ENCODE peak calls at places on chromosomes 1 and 21, in seven cellular contexts. One of them, this sample, is unnamed.
A peak's percentile ranks its signal among the peaks of the same experiment; 100 is the strongest.

GRCh38 chr1:172607145-172607544 is 51.8 kb upstream of the FASLG start:
- DNase-seq in GM12891: no peak
- DNase-seq in prostate gland: no peak
- DNase-seq in Panc1: no peak
- DNase-seq in sigmoid colon: no peak
- DNase-seq in breast epithelium: no peak
- DNase-seq in K562: no peak
- DNase-seq in this sample: no peak

GRCh38 chr1:59025898-59026426 is 242.1 kb upstream of the JUN start:
- DNase-seq in GM12891: no peak
- DNase-seq in prostate gland: no peak
- DNase-seq in Panc1: no peak
- DNase-seq in sigmoid colon: no peak
- DNase-seq in breast epithelium: no peak
- DNase-seq in K562: no peak
- DNase-seq in this sample: no peak

GRCh38 chr1:56073614-56074356 is 505.6 kb downstream of the PLPP3 start:
- DNase-seq in GM12891: no peak
- DNase-seq in prostate gland: peak; percentile 8
- DNase-seq in Panc1: no peak
- DNase-seq in sigmoid colon: peak; percentile 87
- DNase-seq in breast epithelium: peak; percentile 67
- DNase-seq in K562: no peak
- DNase-seq in this sample: no peak

GRCh38 chr1:203163891-203164635 is 11.6 kb downstream of the MYBPH start:
- DNase-seq in GM12891: no peak
- DNase-seq in prostate gland: no peak
- DNase-seq in Panc1: no peak
- DNase-seq in sigmoid colon: no peak
- DNase-seq in breast epithelium: no peak
- DNase-seq in K562: no peak
- DNase-seq in this sample: no peak

GRCh38 chr1:41383094-41383852 is 22.0 kb downstream of the FOXO6 start:
- DNase-seq in GM12891: no peak
- DNase-seq in prostate gland: no peak
- DNase-seq in Panc1: no peak
- DNase-seq in sigmoid colon: no peak
- DNase-seq in breast epithelium: no peak
- DNase-seq in K562: no peak
- DNase-seq in this sample: no peak

GRCh38 chr21:42974832-42975820 is 764 bp downstream of the PKNOX1 start:
- DNase-seq in GM12891: peak; percentile 58
- DNase-seq in prostate gland: peak; percentile 49
- DNase-seq in Panc1: no peak
- DNase-seq in sigmoid colon: peak; percentile 85
- DNase-seq in breast epithelium: peak; percentile 35
- DNase-seq in K562: peak; percentile 88
- DNase-seq in this sample: peak; percentile 65

GRCh38 chr1:107073493-107073892 is 17.0 kb downstream of the PRMT6 start:
- DNase-seq in GM12891: no peak
- DNase-seq in prostate gland: no peak
- DNase-seq in Panc1: no peak
- DNase-seq in sigmoid colon: no peak
- DNase-seq in breast epithelium: no peak
- DNase-seq in K562: no peak
- DNase-seq in this sample: no peak

GRCh38 chr21:40053007-40053406 is 185.8 kb downstream of the PCP4 start:
- DNase-seq in GM12891: no peak
- DNase-seq in prostate gland: peak; percentile 74
- DNase-seq in Panc1: no peak
- DNase-seq in sigmoid colon: peak; percentile 90
- DNase-seq in breast epithelium: peak; percentile 67
- DNase-seq in K562: no peak
- DNase-seq in this sample: no peak

GRCh38 chr21:43758132-43758619 is 17.9 kb downstream of the CSTB start:
- DNase-seq in GM12891: no peak
- DNase-seq in prostate gland: peak; percentile 73
- DNase-seq in Panc1: no peak
- DNase-seq in sigmoid colon: peak; percentile 83
- DNase-seq in breast epithelium: peak; percentile 54
- DNase-seq in K562: no peak
- DNase-seq in this sample: no peak

DNA sequence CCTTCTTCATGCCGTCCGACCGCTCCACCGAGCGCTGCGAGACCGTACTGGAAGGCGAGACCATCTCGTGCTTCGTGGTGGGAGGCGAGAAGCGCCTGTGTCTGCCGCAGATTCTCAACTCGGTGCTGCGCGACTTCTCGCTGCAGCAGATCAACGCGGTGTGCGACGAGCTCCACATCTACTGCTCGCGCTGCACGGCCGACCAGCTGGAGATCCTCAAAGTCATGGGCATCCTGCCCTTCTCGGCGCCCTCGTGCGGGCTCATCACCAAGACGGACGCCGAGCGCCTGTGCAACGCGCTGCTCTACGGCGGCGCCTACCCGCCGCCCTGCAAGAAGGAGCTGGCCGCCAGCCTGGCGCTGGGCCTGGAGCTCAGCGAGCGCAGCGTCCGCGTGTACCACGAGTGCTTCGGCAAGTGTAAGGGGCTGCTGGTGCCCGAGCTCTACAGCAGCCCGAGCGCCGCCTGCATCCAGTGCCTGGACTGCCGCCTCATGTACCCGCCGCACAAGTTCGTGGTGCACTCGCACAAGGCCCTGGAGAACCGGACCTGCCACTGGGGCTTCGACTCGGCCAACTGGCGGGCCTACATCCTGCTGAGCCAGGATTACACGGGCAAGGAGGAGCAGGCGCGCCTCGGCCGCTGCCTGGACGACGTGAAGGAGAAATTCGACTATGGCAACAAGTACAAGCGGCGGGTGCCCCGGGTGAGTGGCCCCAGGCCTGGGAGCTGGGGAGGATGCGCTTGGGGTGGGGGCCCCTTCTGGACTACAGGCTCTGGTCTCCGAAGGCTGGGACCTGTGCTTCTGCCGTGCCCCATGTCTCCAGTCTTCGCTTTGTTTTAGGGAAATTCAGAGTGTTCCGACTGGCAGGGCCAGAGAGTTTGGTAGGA is 1.2 kb downstream of the SKI start:
- DNase-seq in GM12891: no peak
- DNase-seq in prostate gland: peak; percentile 69
- DNase-seq in Panc1: no peak
- DNase-seq in sigmoid colon: peak; percentile 94
- DNase-seq in breast epithelium: no peak
- DNase-seq in K562: peak; percentile 74
- DNase-seq in this sample: no peak
- TF ChIP-seq POLR2AphosphoS5 in GM12891: no peak
- TF ChIP-seq POLR2AphosphoS5 in prostate gland: peak; percentile 56
- TF ChIP-seq POLR2AphosphoS5 in Panc1: no peak
- TF ChIP-seq POLR2AphosphoS5 in sigmoid colon: peak; percentile 76
- TF ChIP-seq POLR2AphosphoS5 in breast epithelium: peak; percentile 42
- TF ChIP-seq POLR2AphosphoS5 in K562: no peak
- TF ChIP-seq POLR2AphosphoS5 in this sample: no peak

GRCh38 chr1:226473325-226473724 is 65.4 kb upstream of the PARP1 start:
- DNase-seq in GM12891: no peak
- DNase-seq in prostate gland: no peak
- DNase-seq in Panc1: no peak
- DNase-seq in sigmoid colon: no peak
- DNase-seq in breast epithelium: no peak
- DNase-seq in K562: no peak
- DNase-seq in this sample: no peak
- TF ChIP-seq POLR2AphosphoS5 in GM12891: no peak
- TF ChIP-seq POLR2AphosphoS5 in prostate gland: no peak
- TF ChIP-seq POLR2AphosphoS5 in Panc1: no peak
- TF ChIP-seq POLR2AphosphoS5 in sigmoid colon: no peak
- TF ChIP-seq POLR2AphosphoS5 in breast epithelium: no peak
- TF ChIP-seq POLR2AphosphoS5 in K562: no peak
- TF ChIP-seq POLR2AphosphoS5 in this sample: no peak

GRCh38 chr1:25641931-25642611 is 25.5 kb downstream of the MAN1C1 start:
- DNase-seq in GM12891: no peak
- DNase-seq in prostate gland: no peak
- DNase-seq in Panc1: no peak
- DNase-seq in sigmoid colon: peak; percentile 74
- DNase-seq in breast epithelium: no peak
- DNase-seq in K562: no peak
- DNase-seq in this sample: no peak

GRCh38 chr1:25644962-25645361 is 28.4 kb downstream of the MAN1C1 start:
- DNase-seq in GM12891: no peak
- DNase-seq in prostate gland: no peak
- DNase-seq in Panc1: no peak
- DNase-seq in sigmoid colon: no peak
- DNase-seq in breast epithelium: no peak
- DNase-seq in K562: no peak
- DNase-seq in this sample: no peak

GRCh38 chr1:25645641-25646400 is 29.2 kb downstream of the MAN1C1 start:
- DNase-seq in GM12891: no peak
- DNase-seq in prostate gland: no peak
- DNase-seq in Panc1: no peak
- DNase-seq in sigmoid colon: no peak
- DNase-seq in breast epithelium: peak; percentile 5
- DNase-seq in K562: no peak
- DNase-seq in this sample: no peak

GRCh38 chr1:25642710-25643109 is 26.1 kb downstream of the MAN1C1 start:
- DNase-seq in GM12891: peak; percentile 42
- DNase-seq in prostate gland: no peak
- DNase-seq in Panc1: no peak
- DNase-seq in sigmoid colon: no peak
- DNase-seq in breast epithelium: no peak
- DNase-seq in K562: no peak
- DNase-seq in this sample: peak; percentile 58

DNA sequence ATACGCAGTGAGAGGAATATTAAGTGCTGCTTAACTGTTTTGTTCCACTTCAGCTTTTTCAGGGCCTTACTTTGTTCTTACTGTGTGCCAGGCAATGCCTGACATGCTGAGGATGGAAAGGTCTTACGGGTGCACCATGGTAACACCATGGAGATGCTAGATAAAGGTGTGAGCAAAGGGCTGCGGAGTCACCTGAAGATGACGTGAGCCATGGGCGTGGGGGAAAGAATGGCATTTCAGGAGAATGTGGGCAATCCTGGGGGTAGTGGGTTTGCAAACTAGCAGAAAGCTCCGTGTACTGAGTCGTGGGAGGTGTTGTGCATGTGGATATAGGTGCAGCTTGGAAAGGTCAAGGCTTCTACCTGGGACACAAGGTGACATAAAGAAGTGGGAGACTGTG is 27.4 kb downstream of the MAN1C1 start:
- DNase-seq in GM12891: no peak
- DNase-seq in prostate gland: no peak
- DNase-seq in Panc1: no peak
- DNase-seq in sigmoid colon: no peak
- DNase-seq in breast epithelium: no peak
- DNase-seq in K562: no peak
- DNase-seq in this sample: no peak
- TF ChIP-seq POLR2AphosphoS5 in GM12891: no peak
- TF ChIP-seq POLR2AphosphoS5 in prostate gland: no peak
- TF ChIP-seq POLR2AphosphoS5 in Panc1: no peak
- TF ChIP-seq POLR2AphosphoS5 in sigmoid colon: no peak
- TF ChIP-seq POLR2AphosphoS5 in breast epithelium: no peak
- TF ChIP-seq POLR2AphosphoS5 in K562: no peak
- TF ChIP-seq POLR2AphosphoS5 in this sample: no peak

DNA sequence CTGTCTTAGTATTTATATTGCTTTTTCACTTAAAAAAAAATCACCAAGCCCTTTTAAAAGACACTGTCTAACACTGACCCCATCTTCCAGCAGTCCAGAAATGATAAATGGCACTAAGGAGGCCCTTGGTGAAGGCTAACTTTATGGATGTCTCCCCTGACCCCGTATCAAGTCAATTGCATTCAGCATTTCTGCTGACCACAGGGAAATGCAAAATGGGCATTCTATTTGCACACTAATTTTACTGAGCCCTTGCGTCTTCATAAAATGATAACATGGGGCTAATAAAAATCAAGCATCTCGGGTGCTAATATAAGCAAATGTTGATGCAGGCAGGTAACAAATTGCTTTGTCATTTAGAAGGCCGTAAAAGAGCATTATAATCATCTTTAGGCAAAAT is 110.9 kb downstream of the BEND5 start:
- DNase-seq in GM12891: no peak
- DNase-seq in prostate gland: no peak
- DNase-seq in Panc1: no peak
- DNase-seq in sigmoid colon: no peak
- DNase-seq in breast epithelium: no peak
- DNase-seq in K562: no peak
- DNase-seq in this sample: no peak
- TF ChIP-seq POLR2AphosphoS5 in GM12891: no peak
- TF ChIP-seq POLR2AphosphoS5 in prostate gland: no peak
- TF ChIP-seq POLR2AphosphoS5 in Panc1: no peak
- TF ChIP-seq POLR2AphosphoS5 in sigmoid colon: no peak
- TF ChIP-seq POLR2AphosphoS5 in breast epithelium: no peak
- TF ChIP-seq POLR2AphosphoS5 in K562: no peak
- TF ChIP-seq POLR2AphosphoS5 in this sample: no peak

GRCh38 chr1:200894712-200895447 is at the start of gene INAVA:
- DNase-seq in GM12891: no peak
- DNase-seq in prostate gland: peak; percentile 78
- DNase-seq in Panc1: no peak
- DNase-seq in sigmoid colon: no peak
- DNase-seq in breast epithelium: peak; percentile 63
- DNase-seq in K562: no peak
- DNase-seq in this sample: no peak
- TF ChIP-seq POLR2AphosphoS5 in GM12891: no peak
- TF ChIP-seq POLR2AphosphoS5 in prostate gland: peak; percentile 84
- TF ChIP-seq POLR2AphosphoS5 in Panc1: no peak
- TF ChIP-seq POLR2AphosphoS5 in sigmoid colon: no peak
- TF ChIP-seq POLR2AphosphoS5 in breast epithelium: no peak
- TF ChIP-seq POLR2AphosphoS5 in K562: no peak
- TF ChIP-seq POLR2AphosphoS5 in this sample: no peak

GRCh38 chr1:152034654-152035405 is 2.0 kb downstream of the S100A11 start:
- DNase-seq in GM12891: no peak
- DNase-seq in prostate gland: peak; percentile 80
- DNase-seq in Panc1: peak; percentile 61
- DNase-seq in sigmoid colon: no peak
- DNase-seq in breast epithelium: no peak
- DNase-seq in K562: peak; percentile 92
- DNase-seq in this sample: no peak
- TF ChIP-seq POLR2AphosphoS5 in GM12891: no peak
- TF ChIP-seq POLR2AphosphoS5 in prostate gland: peak; percentile 89
- TF ChIP-seq POLR2AphosphoS5 in Panc1: no peak
- TF ChIP-seq POLR2AphosphoS5 in sigmoid colon: no peak
- TF ChIP-seq POLR2AphosphoS5 in breast epithelium: no peak
- TF ChIP-seq POLR2AphosphoS5 in K562: peak; percentile 24
- TF ChIP-seq POLR2AphosphoS5 in this sample: peak; percentile 30

DNA sequence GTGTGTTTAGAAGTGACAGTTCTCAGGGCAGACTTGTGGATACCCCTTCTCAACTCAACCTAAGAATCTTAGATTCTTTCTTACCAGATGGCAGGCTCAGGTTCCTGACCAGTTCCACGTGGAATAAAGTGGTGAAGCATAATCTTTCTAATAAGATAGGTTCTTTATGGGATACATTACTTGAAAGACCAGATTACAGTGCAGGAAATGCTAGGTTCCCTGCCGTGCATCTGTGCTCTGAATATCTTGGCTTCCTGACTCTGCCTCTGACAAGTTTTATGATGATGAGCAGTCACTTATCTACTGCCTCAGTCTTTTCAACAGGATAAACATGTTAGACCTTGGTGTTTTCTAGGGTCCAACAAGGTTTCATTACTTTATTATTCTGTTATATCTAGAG is 207.9 kb upstream of the CACYBP start:
- DNase-seq in GM12891: no peak
- DNase-seq in prostate gland: no peak
- DNase-seq in Panc1: no peak
- DNase-seq in sigmoid colon: no peak
- DNase-seq in breast epithelium: no peak
- DNase-seq in K562: peak; percentile 51
- DNase-seq in this sample: no peak
- TF ChIP-seq POLR2AphosphoS5 in GM12891: no peak
- TF ChIP-seq POLR2AphosphoS5 in prostate gland: no peak
- TF ChIP-seq POLR2AphosphoS5 in Panc1: no peak
- TF ChIP-seq POLR2AphosphoS5 in sigmoid colon: no peak
- TF ChIP-seq POLR2AphosphoS5 in breast epithelium: no peak
- TF ChIP-seq POLR2AphosphoS5 in K562: no peak
- TF ChIP-seq POLR2AphosphoS5 in this sample: no peak